ENCODE peak calls at places on chromosome 15, in six cellular contexts. W is H9, T is mucosa of descending colon, R is epithelial cell of esophagus, X is GM06990, U is HCT116. V is an unnamed sample.

GRCh38 chr15:76057332-76058000 is 2.3 kb upstream of the TMEM266 start:
- DNase-seq in W (no peak), T (peak; percentile 71), R (peak; percentile 57), X (no peak), U (no peak), V (peak; percentile 47)

GRCh38 chr15:57218826-57219576 is 157.3 kb upstream of the CGNL1 start:
- DNase-seq in W (peak; percentile 38), T (no peak), R (peak; percentile 18), X (no peak), U (no peak), V (no peak)

GRCh38 chr15:48120751-48121150 is at the start of gene SLC24A5:
- DNase-seq in W (no peak), T (no peak), R (no peak), X (no peak), U (no peak), V (no peak)

GRCh38 chr15:60118564-60119080 is 114.5 kb downstream of the FOXB1 start:
- DNase-seq in W (peak; percentile 56), T (no peak), R (no peak), X (no peak), U (no peak), V (no peak)

GRCh38 chr15:90095521-90095959 is 6.7 kb downstream of the IDH2 start:
- DNase-seq in W (peak; percentile 48), T (no peak), R (peak; percentile 29), X (no peak), U (no peak), V (peak; percentile 37)

GRCh38 chr15:58070801-58071418 is 5.4 kb upstream of the ALDH1A2 start:
- DNase-seq in W (peak; percentile 50), T (peak; percentile 58), R (peak; percentile 68), X (no peak), U (peak; percentile 57), V (peak; percentile 10)

GRCh38 chr15:50107157-50107556 is 11.9 kb downstream of the ATP8B4 start:
- DNase-seq in W (no peak), T (no peak), R (no peak), X (no peak), U (no peak), V (no peak)

GRCh38 chr15:45660231-45660979 is 25.6 kb downstream of the SQOR start:
- DNase-seq in W (no peak), T (no peak), R (peak; percentile 85), X (no peak), U (no peak), V (peak; percentile 39)

GRCh38 chr15:88605507-88606436 is 15.4 kb upstream of the AEN start:
- DNase-seq in W (peak; percentile 80), T (peak; percentile 57), R (peak; percentile 52), X (no peak), U (no peak), V (peak; percentile 36)

GRCh38 chr15:68784206-68784605 is 36.5 kb downstream of the ANP32A start:
- DNase-seq in W (peak; percentile 17), T (no peak), R (no peak), X (no peak), U (no peak), V (no peak)

GRCh38 chr15:99702895-99703602 is 30.2 kb downstream of the LYSMD4 start:
- DNase-seq in W (no peak), T (no peak), R (peak; percentile 37), X (no peak), U (no peak), V (no peak)

GRCh38 chr15:33955945-33956344 is 12.4 kb upstream of the CHRM5 start:
- DNase-seq in W (no peak), T (peak; percentile 3), R (no peak), X (no peak), U (no peak), V (no peak)

GRCh38 chr15:94840794-94841587 is 609.6 kb downstream of the MCTP2 start:
- DNase-seq in W (no peak), T (peak; percentile 40), R (peak; percentile 72), X (no peak), U (no peak), V (no peak)

GRCh38 chr15:48974865-48975264 is 11.1 kb upstream of the SHC4 start:
- DNase-seq in W (peak; percentile 53), T (no peak), R (no peak), X (no peak), U (peak; percentile 8), V (no peak)

GRCh38 chr15:47685141-47685870 is 32.0 kb upstream of the SEMA6D start:
- DNase-seq in W (no peak), T (no peak), R (peak; percentile 79), X (no peak), U (no peak), V (no peak)

GRCh38 chr15:69337133-69337532 is 38.4 kb downstream of the PAQR5 start:
- DNase-seq in W (no peak), T (no peak), R (no peak), X (no peak), U (peak; percentile 57), V (no peak)

GRCh38 chr15:28977377-28978010 is 91.7 kb downstream of the APBA2 start:
- DNase-seq in W (no peak), T (no peak), R (peak; percentile 95), X (no peak), U (peak; percentile 73), V (no peak)

GRCh38 chr15:72057548-72058091 is 60.3 kb downstream of the MYO9A start:
- DNase-seq in W (no peak), T (no peak), R (no peak), X (no peak), U (no peak), V (no peak)

GRCh38 chr15:101410612-101411011 is 78.9 kb downstream of the PCSK6 start:
- DNase-seq in W (no peak), T (no peak), R (no peak), X (no peak), U (no peak), V (no peak)

GRCh38 chr15:101411588-101411987 is 77.9 kb downstream of the PCSK6 start:
- DNase-seq in W (peak; percentile 19), T (no peak), R (no peak), X (no peak), U (no peak), V (no peak)

GRCh38 chr15:101409621-101410020 is 79.9 kb downstream of the PCSK6 start:
- DNase-seq in W (no peak), T (no peak), R (no peak), X (no peak), U (no peak), V (no peak)

GRCh38 chr15:101411085-101411484 is 78.4 kb downstream of the PCSK6 start:
- DNase-seq in W (peak; percentile 19), T (no peak), R (no peak), X (no peak), U (no peak), V (no peak)

DNA sequence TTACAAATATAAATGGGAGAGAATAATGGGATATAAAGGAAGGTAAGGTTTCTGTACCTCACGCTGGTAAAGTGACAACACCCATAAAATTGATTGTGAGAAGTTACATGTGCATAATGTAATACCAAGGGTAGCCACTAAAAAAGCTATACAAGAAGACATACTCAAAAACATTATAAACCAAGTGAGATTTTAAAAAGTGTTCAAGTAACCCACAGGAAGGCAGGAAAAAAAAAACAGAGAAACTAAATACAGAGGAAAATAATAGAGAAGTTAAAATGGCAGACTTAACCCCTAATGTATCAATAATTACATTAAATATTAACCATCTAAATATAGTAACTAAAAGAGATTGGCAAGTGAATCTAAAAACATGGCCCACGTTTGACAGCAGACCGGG is 76.3 kb downstream of the PCSK6 start:
- DNase-seq in W (no peak), T (no peak), R (no peak), X (no peak), U (no peak), V (no peak)
- TF ChIP-seq CTCF in W (peak; percentile 29), T (no peak), R (no peak), X (no peak), U (no peak), V (no peak)

DNA sequence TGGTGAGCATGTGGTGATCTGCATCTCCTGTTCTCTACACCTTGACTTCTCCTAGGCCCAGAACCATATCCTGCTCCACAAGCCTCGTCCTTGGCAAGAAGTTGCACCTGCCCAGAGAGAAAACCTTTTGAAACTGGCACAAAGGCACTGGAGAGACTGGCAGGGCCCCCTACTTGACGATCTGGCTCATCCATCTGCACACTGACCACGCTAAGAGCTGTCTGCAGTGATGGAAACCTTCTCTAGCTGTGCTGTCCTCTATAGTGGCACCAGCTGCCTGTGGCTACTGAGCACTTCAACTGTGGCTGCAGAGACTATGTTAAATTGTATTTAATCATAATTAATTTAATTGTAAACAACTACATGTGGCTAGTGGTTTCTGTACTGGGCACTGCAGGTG is 26.2 kb upstream of the SRP14 start:
- DNase-seq in W (no peak), T (no peak), R (no peak), X (no peak), U (no peak), V (no peak)
- TF ChIP-seq CTCF in W (no peak), T (no peak), R (no peak), X (no peak), U (no peak), V (no peak)

GRCh38 chr15:98684995-98685525 is 36.7 kb downstream of the IGF1R start:
- DNase-seq in W (no peak), T (no peak), R (no peak), X (no peak), U (no peak), V (no peak)

GRCh38 chr15:98683821-98684220 is 35.5 kb downstream of the IGF1R start:
- DNase-seq in W (no peak), T (no peak), R (peak; percentile 39), X (no peak), U (no peak), V (no peak)

GRCh38 chr15:98682992-98683701 is 34.8 kb downstream of the IGF1R start:
- DNase-seq in W (no peak), T (no peak), R (peak; percentile 95), X (no peak), U (no peak), V (no peak)

GRCh38 chr15:98686983-98687382 is 38.6 kb downstream of the IGF1R start:
- DNase-seq in W (no peak), T (no peak), R (no peak), X (no peak), U (no peak), V (no peak)

DNA sequence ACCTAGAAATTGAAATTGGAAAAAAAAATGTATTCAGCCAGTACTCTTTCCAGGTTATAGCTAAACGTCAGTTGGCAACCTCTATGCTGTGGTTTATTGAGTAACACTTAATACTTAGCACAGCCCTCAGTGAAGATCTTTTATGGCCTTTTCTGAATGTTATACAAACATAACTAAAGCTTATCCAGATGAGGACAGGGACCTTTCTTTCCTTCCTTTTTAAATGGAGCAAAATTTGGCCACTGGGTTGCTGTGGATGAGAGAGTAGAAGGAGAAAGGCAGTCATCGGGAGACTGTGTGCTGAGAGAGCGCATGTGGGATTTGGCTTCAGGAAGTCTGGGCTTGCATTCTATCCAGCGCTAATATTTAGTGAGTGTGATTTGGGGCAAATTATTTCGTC is 36.1 kb downstream of the IGF1R start:
- DNase-seq in W (no peak), T (no peak), R (peak; percentile 40), X (no peak), U (no peak), V (no peak)
- TF ChIP-seq CTCF in W (no peak), T (no peak), R (no peak), X (no peak), U (no peak), V (no peak)

GRCh38 chr15:82809308-82810060 is at the start of gene WHAMM:
- DNase-seq in W (peak; percentile 97), T (peak; percentile 99), R (peak; percentile 100), X (peak; percentile 93), U (peak; percentile 96), V (peak; percentile 93)
- TF ChIP-seq CTCF in W (no peak), T (peak; percentile 12), R (no peak), X (no peak), U (no peak), V (peak; percentile 48)

GRCh38 chr15:54482251-54482650 is 504.0 kb downstream of the UNC13C start:
- DNase-seq in W (no peak), T (no peak), R (no peak), X (no peak), U (no peak), V (no peak)

GRCh38 chr15:54481819-54482218 is 503.6 kb downstream of the UNC13C start:
- DNase-seq in W (no peak), T (no peak), R (no peak), X (no peak), U (no peak), V (no peak)
- TF ChIP-seq CTCF in W (peak; percentile 17), T (no peak), R (no peak), X (peak; percentile 31), U (no peak), V (no peak)

V was measured in GM10248.